ENCODE peak calls at places on chromosomes 5 and 9, in eight cellular contexts. F is AG10803, U is lung, J is choroid plexus epithelial cell, T is cardiac fibroblast, Z is Caco-2, N is epithelial cell of esophagus, A is PC-3. S is an unnamed sample.
A peak's percentile ranks its signal among the peaks of the same experiment; 100 is the strongest.

GRCh38 chr5:124912653-124913328 is 166.4 kb upstream of the ZNF608 start:
- DNase-seq in F (no peak), J (no peak), T (no peak), Z (no peak), A (no peak), U (no peak), N (peak; percentile 29), S (no peak)

GRCh38 chr5:122492675-122493074 is 180.6 kb downstream of the SNCAIP start:
- DNase-seq in F (peak; percentile 22), U (no peak), J (no peak), T (no peak), A (peak; percentile 45), Z (no peak), N (peak; percentile 30), S (no peak)

GRCh38 chr5:181281984-181282316 is 21.0 kb upstream of the TRIM52 start:
- DNase-seq in F (no peak), U (no peak), A (no peak), J (no peak), Z (no peak), T (no peak), N (no peak), S (no peak)

GRCh38 chr5:120655828-120656435 is 191.8 kb downstream of the PRR16 start:
- DNase-seq in A (peak; percentile 64), U (peak; percentile 41), N (peak; percentile 54), F (peak; percentile 6), T (peak; percentile 34), Z (peak; percentile 62), J (peak; percentile 68), S (peak; percentile 35)

GRCh38 chr5:163968651-163969050 is 463.2 kb downstream of the MAT2B start:
- DNase-seq in N (no peak), U (no peak), J (no peak), F (no peak), A (no peak), Z (no peak), T (no peak), S (no peak)

GRCh38 chr5:169814045-169814444 is 166.2 kb downstream of the INSYN2B start:
- DNase-seq in F (no peak), Z (no peak), N (no peak), U (no peak), A (no peak), J (peak; percentile 47), T (no peak), S (no peak)

GRCh38 chr9:136703231-136703870 is 9.0 kb upstream of the DIPK1B start:
- DNase-seq in N (no peak), T (no peak), U (no peak), J (no peak), F (no peak), A (no peak), Z (no peak), S (no peak)

GRCh38 chr5:157312492-157312891 is 46.6 kb downstream of the CYFIP2 start:
- DNase-seq in N (peak; percentile 75), F (peak; percentile 56), J (peak; percentile 72), T (peak; percentile 64), Z (peak; percentile 63), U (peak; percentile 35), A (peak; percentile 92), S (peak; percentile 62)

GRCh38 chr5:137733922-137734695 is 1.8 kb downstream of the KLHL3 start:
- DNase-seq in U (no peak), Z (no peak), T (peak; percentile 27), A (no peak), F (peak; percentile 2), J (peak; percentile 16), N (peak; percentile 45), S (no peak)

GRCh38 chr9:126561582-126561981 is 52.1 kb upstream of the LMX1B start:
- DNase-seq in A (no peak), J (no peak), T (no peak), Z (no peak), U (no peak), N (no peak), F (peak; percentile 5), S (no peak)

GRCh38 chr9:110399983-110400382 is 62.3 kb upstream of the TXNDC8 start:
- DNase-seq in F (no peak), N (peak; percentile 6), J (no peak), U (no peak), Z (no peak), T (no peak), A (no peak), S (no peak)

DNA sequence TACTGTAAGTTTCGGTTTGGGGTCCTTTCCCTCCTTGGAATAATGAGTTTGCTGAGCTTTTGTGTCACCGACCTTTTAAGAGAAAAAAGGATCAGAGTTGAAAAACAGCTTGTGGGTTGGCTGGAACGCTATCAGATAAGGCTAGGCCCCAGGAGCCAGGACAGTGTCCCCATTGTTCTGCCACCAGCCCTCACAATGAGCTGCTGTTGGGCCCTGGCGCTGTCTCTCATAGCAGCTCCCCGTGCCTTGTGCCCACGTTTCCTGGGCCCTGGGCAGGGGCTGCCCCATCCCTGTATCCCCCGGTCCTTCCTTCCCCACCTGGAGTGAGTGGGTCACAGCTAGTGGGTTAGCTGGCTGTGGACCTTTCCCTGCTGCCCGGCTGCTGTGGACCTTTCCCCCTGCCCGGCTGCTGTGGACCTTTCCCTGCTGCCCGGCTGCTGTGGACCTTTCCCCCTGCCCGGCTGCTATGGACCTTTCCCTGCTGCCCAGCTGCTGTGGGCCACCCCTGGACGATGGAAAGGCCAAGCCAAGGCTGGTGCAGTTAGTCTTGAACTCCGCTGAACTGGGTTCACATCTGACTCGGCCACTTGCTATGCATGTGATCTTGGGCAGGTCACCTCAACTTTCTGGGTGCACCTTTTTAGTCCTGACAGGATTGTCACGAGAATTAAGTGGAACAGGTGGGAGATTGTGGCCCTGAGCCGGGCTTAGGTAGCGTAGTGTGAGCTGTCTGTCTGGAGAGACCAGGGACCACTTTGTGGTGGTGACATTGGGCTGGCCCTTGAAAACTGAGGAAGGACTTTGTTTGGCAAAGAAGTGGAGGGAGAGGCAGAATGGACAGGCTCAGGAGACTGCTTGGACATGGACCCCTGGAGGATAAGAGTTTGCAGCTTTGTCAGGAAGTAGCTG is 99.5 kb downstream of the DAB2IP start:
- DNase-seq in J (no peak), U (no peak), N (no peak), T (no peak), F (no peak), Z (no peak), A (no peak), S (no peak)
- TF ChIP-seq CTCF in J (no peak), U (no peak), N (no peak), T (no peak), F (no peak), Z (no peak), A (no peak), S (no peak)

GRCh38 chr5:38800044-38800443 is 45.8 kb upstream of the OSMR start:
- DNase-seq in F (no peak), A (no peak), T (no peak), J (no peak), N (no peak), Z (no peak), U (no peak), S (no peak)

GRCh38 chr5:38796000-38796738 is 49.6 kb upstream of the OSMR start:
- DNase-seq in Z (no peak), F (no peak), T (peak; percentile 15), J (no peak), N (no peak), A (peak; percentile 17), U (no peak), S (peak; percentile 9)

GRCh38 chr5:38797838-38798237 is 48.0 kb upstream of the OSMR start:
- DNase-seq in J (no peak), F (no peak), N (no peak), Z (no peak), U (no peak), T (no peak), A (no peak), S (no peak)

GRCh38 chr5:38794986-38795385 is 50.8 kb upstream of the OSMR start:
- DNase-seq in U (no peak), A (no peak), J (no peak), N (no peak), F (no peak), Z (no peak), T (no peak), S (no peak)

DNA sequence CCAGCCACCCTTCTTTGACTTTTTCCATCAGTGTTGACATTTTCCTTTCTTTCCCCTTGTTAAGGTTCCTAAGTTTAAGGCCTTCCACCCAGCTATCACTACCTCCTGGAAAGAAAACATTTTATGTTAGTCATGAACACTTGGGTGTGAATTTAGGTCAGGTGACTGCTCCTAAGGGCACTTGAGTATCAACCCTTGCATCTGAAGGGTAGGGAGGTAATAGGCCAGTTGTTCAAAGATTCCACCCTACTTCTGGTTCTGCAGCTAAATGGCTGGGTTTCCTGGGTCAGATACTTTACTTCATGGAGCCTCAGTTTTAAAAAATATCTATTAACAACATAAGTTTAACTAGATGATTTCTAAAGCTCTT is 49.1 kb upstream of the OSMR start:
- DNase-seq in F (no peak), A (no peak), Z (no peak), J (no peak), T (no peak), N (no peak), U (peak; percentile 56), S (no peak)
- H3K4me3 ChIP-seq in F (no peak overlapping the region), A (no peak overlapping the region), Z (no peak overlapping the region), J (no peak overlapping the region), T (no peak overlapping the region), N (no peak overlapping the region), U (no peak overlapping the region), S (no peak overlapping the region)

GRCh38 chr9:74577956-74578355 is 80.8 kb downstream of the RORB start:
- DNase-seq in T (peak; percentile 3), A (peak; percentile 1), F (peak; percentile 3), N (peak; percentile 17), Z (no peak), U (no peak), J (peak; percentile 28), S (peak; percentile 10)
- TF ChIP-seq CTCF in T (peak; percentile 38), A (peak; percentile 33), F (peak; percentile 46), N (peak; percentile 47), Z (no peak), U (no peak), J (peak; percentile 58), S (peak; percentile 59)

DNA sequence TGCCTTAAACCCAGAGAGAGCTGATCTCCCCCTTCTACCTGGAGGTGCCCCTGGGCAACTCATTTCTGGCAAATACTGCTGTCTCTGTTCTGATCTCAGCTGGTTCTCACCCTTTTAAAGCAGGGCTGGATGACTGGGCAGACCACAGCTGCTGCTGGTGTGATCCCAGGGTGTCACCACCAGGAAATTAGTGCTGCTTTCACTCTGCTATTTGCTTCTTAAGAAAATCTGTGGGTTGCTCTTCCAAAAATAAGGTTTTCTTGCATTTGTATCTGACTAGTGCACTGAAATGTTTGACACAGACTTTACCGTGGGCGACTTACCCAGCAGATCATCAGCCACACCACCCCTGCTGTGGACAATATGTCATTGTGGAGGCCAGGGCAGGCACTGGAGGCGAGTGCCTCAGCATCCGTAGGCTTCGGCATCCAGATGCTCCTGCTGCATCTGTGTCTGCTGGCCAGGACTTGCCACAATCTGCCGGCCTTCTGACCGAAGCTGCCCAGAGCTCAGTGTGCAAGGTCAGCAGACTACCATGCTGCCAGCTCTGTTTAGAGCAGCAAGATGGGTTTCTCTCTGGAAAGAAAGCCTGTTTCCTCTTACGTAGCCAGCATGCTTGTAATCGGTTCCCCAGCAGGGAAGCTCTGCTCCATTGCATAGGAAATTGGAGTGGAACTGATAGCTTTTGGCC is 13.6 kb downstream of the ARHGAP26 start:
- DNase-seq in N (no peak), A (no peak), U (no peak), F (peak; percentile 45), T (peak; percentile 48), J (peak; percentile 60), Z (no peak), S (peak; percentile 38)
- H3K4me3 ChIP-seq in N (no peak overlapping the region), A (no peak overlapping the region), U (no peak overlapping the region), F (no peak overlapping the region), T (no peak overlapping the region), J (peak overlapping the region; percentile 8), Z (no peak overlapping the region), S (no peak overlapping the region)

S was measured in fibroblast of the aortic adventitia.